ENCODE peak calls at places on chromosomes 5 and 9, in seven cellular contexts. H is HCT116, O is lower leg skin, D is body of pancreas, I is K562, J is heart left ventricle, R is Peyer's patch. L is an unnamed sample.

GRCh38 chr5:179319741-179320281 is 25.4 kb downstream of the ADAMTS2 start:
- DNase-seq in H (no peak), O (no peak), D (no peak), I (no peak), J (peak; percentile 43), R (no peak), L (no peak)

GRCh38 chr9:34652608-34653007 is 623 bp downstream of the IL11RA start:
- DNase-seq in H (no peak), O (no peak), D (no peak), I (no peak), J (no peak), R (no peak), L (no peak)

GRCh38 chr5:18752317-18752716 is 1118.1 kb downstream of the TAF11L14 start:
- DNase-seq in H (no peak), O (no peak), D (no peak), I (no peak), J (no peak), R (no peak), L (no peak)

GRCh38 chr5:32217886-32218396 is 43.8 kb upstream of the GOLPH3 start:
- DNase-seq in H (no peak), O (no peak), D (no peak), I (no peak), J (peak; percentile 39), R (no peak), L (peak; percentile 27)

GRCh38 chr9:14654932-14655331 is 38.3 kb downstream of the ZDHHC21 start:
- DNase-seq in H (no peak), O (no peak), D (no peak), I (no peak), J (no peak), R (no peak), L (peak; percentile 9)

GRCh38 chr9:88322906-88323566 is 65.2 kb upstream of the SPIN1 start:
- DNase-seq in H (no peak), O (peak; percentile 23), D (no peak), I (no peak), J (no peak), R (peak; percentile 34), L (no peak)

GRCh38 chr9:84722388-84722989 is 53.0 kb downstream of the NTRK2 start:
- DNase-seq in H (no peak), O (no peak), D (no peak), I (no peak), J (no peak), R (no peak), L (no peak)

GRCh38 chr5:132221781-132222648 is 5.6 kb downstream of the P4HA2 start:
- DNase-seq in H (no peak), O (no peak), D (peak; percentile 50), I (no peak), J (peak; percentile 79), R (no peak), L (no peak)

GRCh38 chr9:94819161-94819677 is 92.7 kb downstream of the AOPEP start:
- DNase-seq in H (no peak), O (no peak), D (no peak), I (no peak), J (peak; percentile 53), R (no peak), L (no peak)

GRCh38 chr5:112921833-112922817 is at the start of gene REEP5:
- DNase-seq in H (peak; percentile 48), O (peak; percentile 74), D (peak; percentile 86), I (peak; percentile 91), J (peak; percentile 92), R (peak; percentile 81), L (peak; percentile 93)

GRCh38 chr9:106892632-106893031 is 29.7 kb downstream of the ZNF462 start:
- DNase-seq in H (peak; percentile 89), O (peak; percentile 68), D (no peak), I (no peak), J (peak; percentile 50), R (no peak), L (no peak)

GRCh38 chr9:96420468-96421219 is 2.5 kb upstream of the ZNF367 start:
- DNase-seq in H (peak; percentile 84), O (peak; percentile 71), D (peak; percentile 31), I (no peak), J (no peak), R (no peak), L (peak; percentile 50)

GRCh38 chr5:33984671-33985124 is at the start of gene SLC45A2:
- DNase-seq in H (no peak), O (no peak), D (no peak), I (no peak), J (no peak), R (no peak), L (no peak)

GRCh38 chr5:149143470-149143869 is 2.2 kb downstream of the ABLIM3 start:
- DNase-seq in H (no peak), O (no peak), D (no peak), I (no peak), J (no peak), R (no peak), L (no peak)

GRCh38 chr5:42109006-42109572 is 184.0 kb downstream of the FBXO4 start:
- DNase-seq in H (no peak), O (no peak), D (no peak), I (no peak), J (no peak), R (no peak), L (no peak)

GRCh38 chr5:64147849-64148441 is 17.7 kb upstream of the RNF180 start:
- DNase-seq in H (peak; percentile 8), O (peak; percentile 42), D (peak; percentile 70), I (peak; percentile 16), J (peak; percentile 66), R (no peak), L (peak; percentile 27)

GRCh38 chr9:129954868-129955550 is 88.0 kb downstream of the FNBP1 start:
- DNase-seq in H (no peak), O (no peak), D (no peak), I (peak; percentile 40), J (no peak), R (no peak), L (peak; percentile 73)

DNA sequence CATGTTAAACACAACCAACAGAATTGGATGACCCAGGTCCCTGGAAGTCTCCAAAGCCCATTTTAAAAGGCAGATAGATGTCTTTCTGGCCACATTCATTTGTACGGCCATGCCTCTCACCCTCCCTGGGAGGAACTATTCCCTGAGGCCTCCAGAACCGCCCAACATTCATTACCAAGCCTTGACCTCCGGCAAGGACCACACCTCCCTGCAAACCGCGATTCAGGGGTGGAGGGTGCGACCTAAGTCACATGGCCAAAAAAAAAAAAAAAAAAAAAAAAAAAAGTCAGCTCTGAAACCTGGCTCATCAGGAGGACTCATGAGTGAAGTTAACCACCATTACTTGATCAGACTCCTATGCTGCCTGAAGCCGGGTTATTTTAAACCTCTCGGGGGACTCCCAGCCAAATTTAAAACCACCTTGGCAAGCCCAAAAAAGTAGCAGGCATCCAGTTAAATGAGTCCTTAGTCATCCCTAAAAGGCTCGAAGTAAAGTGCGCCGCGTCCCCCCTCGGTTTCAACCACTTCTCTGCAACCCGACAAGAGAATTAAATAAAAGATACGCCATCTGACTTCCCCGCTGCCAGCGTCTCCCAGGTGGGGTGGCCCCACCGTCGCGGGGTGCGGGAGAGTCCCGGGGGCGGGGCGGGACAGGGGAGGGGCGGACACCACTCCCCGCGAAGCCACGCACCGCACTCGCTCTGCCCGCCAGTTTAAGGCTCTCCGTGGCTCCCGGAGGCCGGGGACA is 2.4 kb downstream of the KLF9 start:
- DNase-seq in H (peak; percentile 27), O (peak; percentile 78), D (peak; percentile 77), I (peak; percentile 66), J (peak; percentile 86), R (peak; percentile 73), L (peak; percentile 82)
- TF ChIP-seq POLR2A in H (no peak), O (no peak), D (no peak), I (no peak), J (peak; percentile 67), R (peak; percentile 78), L (peak; percentile 87)

DNA sequence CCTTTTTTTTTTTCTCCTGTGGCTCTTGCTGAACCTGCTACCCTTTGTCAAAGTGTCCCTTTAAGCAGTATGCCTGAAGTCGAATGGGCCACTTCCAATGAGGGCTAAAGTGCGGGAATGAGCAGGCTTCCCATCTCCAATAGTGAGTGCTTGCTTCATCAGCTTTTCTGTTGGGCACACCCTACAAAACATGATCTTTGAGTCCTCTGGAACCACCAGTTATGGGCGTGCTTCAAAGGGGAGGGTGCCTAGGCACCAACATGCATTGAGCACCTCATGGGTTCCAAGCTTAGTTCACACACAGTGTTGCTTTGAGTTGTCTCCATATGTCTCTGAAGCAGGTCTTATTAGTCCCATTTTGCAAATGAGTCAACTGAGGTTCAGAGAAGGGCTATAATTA is 132.8 kb upstream of the CPEB4 start:
- DNase-seq in H (no peak), O (no peak), D (no peak), I (no peak), J (no peak), R (no peak), L (no peak)
- TF ChIP-seq POLR2A in H (no peak), O (no peak), D (no peak), I (no peak), J (no peak), R (no peak), L (no peak)

DNA sequence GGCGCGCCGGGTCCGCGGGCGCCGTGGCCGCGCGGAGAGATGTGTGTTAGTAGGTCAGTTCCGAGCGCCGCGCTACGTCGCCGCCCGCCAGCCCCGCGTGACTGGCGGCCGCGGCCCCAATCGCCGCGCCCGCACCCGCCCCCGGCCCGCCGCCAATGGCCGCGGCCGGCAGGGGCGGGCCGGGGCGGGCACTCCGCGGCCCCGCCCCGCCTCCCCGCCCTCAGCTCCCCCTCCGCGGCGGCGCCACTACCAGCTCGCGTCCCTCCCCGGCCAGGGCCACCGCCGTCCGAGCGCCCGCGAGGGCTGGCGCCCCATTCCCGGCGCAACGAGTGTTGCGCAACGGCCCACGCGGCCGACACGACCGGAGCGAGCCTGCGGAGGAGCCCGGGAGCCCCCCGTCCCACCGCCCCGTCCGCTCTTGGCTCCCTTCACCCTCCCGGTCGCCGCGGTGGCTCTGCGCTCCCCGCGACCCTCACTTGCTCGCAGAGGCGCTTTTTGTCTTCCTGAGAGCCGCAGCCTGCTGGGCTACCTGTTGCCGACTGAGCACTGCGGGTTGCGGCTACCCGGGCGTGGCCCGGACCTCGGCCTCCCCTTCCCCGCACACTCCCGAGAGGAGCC is at the start of gene NFIL3:
- DNase-seq in H (no peak), O (peak; percentile 64), D (peak; percentile 85), I (peak; percentile 95), J (peak; percentile 87), R (peak; percentile 76), L (peak; percentile 87)
- TF ChIP-seq POLR2A in H (peak; percentile 50), O (peak; percentile 51), D (peak; percentile 94), I (peak; percentile 67), J (peak; percentile 89), R (peak; percentile 70), L (no peak)

GRCh38 chr9:113504725-113505590 is 41.4 kb downstream of the RGS3 start:
- DNase-seq in H (no peak), O (no peak), D (no peak), I (no peak), J (no peak), R (no peak), L (no peak)
- TF ChIP-seq POLR2A in H (no peak), O (no peak), D (no peak), I (no peak), J (no peak), R (no peak), L (no peak)

DNA sequence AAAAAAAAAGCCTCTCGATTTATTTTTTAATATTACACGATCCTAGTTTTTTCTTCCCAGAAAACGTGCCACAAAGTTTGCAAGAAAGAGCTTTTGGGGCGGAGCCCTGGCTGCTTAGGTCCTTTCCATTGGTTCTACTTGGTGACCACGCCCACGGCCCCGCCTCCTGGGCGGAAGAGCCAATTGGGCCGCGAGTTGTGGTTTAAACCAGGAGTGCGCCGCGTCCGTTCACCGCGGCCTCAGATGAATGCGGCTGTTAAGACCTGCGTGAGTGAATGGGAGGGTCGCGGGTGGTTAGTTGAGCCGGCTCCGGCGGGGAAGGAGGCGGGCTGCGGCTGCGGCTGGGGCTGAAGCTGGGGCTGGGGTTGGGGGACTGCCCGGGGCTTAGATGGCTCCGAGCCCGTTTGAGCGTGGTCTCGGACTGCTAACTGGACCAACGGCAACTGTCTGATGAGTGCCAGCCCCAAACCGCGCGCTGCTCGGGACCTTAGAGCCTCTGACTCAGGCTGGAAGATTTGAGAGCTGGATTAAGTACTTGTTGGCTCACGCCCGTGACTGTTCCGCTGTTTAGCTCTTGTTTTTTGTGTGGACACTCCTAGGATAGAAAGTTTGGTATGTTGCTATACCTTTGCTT is at the start of gene PTTG1:
- DNase-seq in H (peak; percentile 93), O (peak; percentile 96), D (peak; percentile 95), I (peak; percentile 91), J (peak; percentile 97), R (peak; percentile 97), L (peak; percentile 98)
- TF ChIP-seq POLR2A in H (peak; percentile 88), O (no peak), D (no peak), I (peak; percentile 94), J (peak; percentile 37), R (no peak), L (peak; percentile 88)

L was measured in erythroblast.